ENCODE peak calls at places on chromosomes 11 and 22, in seven cellular contexts. E is endothelial cell of umbilical vein, Q is A673, L is right cardiac atrium, D is AG04450, G is fibroblast of lung, H is ovary. Y is an unnamed sample.

GRCh38 chr11:108854366-108854765 is 189.5 kb downstream of the DDX10 start:
- DNase-seq in E (peak; percentile 71), D (no peak), H (no peak), Q (no peak), G (no peak), L (no peak), Y (no peak)

GRCh38 chr22:25696763-25697710 is 45.0 kb upstream of the MYO18B start:
- DNase-seq in D (no peak), L (no peak), H (no peak), E (no peak), Q (no peak), G (no peak), Y (no peak)

GRCh38 chr11:60765355-60765754 is 8.7 kb downstream of the MS4A15 start:
- DNase-seq in E (no peak), L (no peak), G (no peak), H (no peak), Q (no peak), D (no peak), Y (no peak)

GRCh38 chr22:37020192-37020479 is 594 bp downstream of the MPST start:
- DNase-seq in G (peak; percentile 62), E (peak; percentile 47), L (no peak), Q (peak; percentile 63), H (no peak), D (no peak), Y (no peak)

GRCh38 chr22:49373801-49374226 is 453.9 kb downstream of the BRD1 start:
- DNase-seq in H (no peak), G (no peak), E (no peak), Q (no peak), L (no peak), D (no peak), Y (no peak)

GRCh38 chr11:113373306-113373705 is 14.3 kb upstream of the ANKK1 start:
- DNase-seq in D (no peak), E (no peak), Q (no peak), H (no peak), L (no peak), G (peak; percentile 32), Y (no peak)

GRCh38 chr11:35190804-35191348 is 51.9 kb downstream of the CD44 start:
- DNase-seq in Q (no peak), G (peak; percentile 94), D (peak; percentile 91), L (no peak), E (no peak), H (no peak), Y (no peak)

GRCh38 chr22:21451545-21452520 is 15.4 kb upstream of the TMEM191C start:
- DNase-seq in Q (no peak), L (no peak), G (no peak), H (peak; percentile 11), D (no peak), E (no peak), Y (peak; percentile 7)

GRCh38 chr11:22491826-22492225 is 133.8 kb downstream of the FANCF start:
- DNase-seq in G (no peak), E (no peak), H (no peak), L (no peak), D (no peak), Q (peak; percentile 88), Y (peak; percentile 19)

GRCh38 chr22:24200616-24201212 is 19.4 kb downstream of the SUSD2 start:
- DNase-seq in Q (no peak), L (no peak), G (peak; percentile 19), E (peak; percentile 74), D (no peak), H (no peak), Y (no peak)

GRCh38 chr11:12802418-12803085 is 128.3 kb downstream of the TEAD1 start:
- DNase-seq in L (peak; percentile 58), D (no peak), Q (no peak), H (peak; percentile 70), G (peak; percentile 67), E (peak; percentile 98), Y (peak; percentile 94)

GRCh38 chr11:122024278-122024677 is 91.7 kb downstream of the BLID start:
- DNase-seq in E (no peak), G (no peak), D (no peak), Q (peak; percentile 21), H (no peak), L (no peak), Y (no peak)
- H3K27ac ChIP-seq in E (no peak overlapping the region), G (no peak overlapping the region), D (no peak overlapping the region), Q (no peak overlapping the region), H (no peak overlapping the region), L (no peak overlapping the region), Y (no peak overlapping the region)

DNA sequence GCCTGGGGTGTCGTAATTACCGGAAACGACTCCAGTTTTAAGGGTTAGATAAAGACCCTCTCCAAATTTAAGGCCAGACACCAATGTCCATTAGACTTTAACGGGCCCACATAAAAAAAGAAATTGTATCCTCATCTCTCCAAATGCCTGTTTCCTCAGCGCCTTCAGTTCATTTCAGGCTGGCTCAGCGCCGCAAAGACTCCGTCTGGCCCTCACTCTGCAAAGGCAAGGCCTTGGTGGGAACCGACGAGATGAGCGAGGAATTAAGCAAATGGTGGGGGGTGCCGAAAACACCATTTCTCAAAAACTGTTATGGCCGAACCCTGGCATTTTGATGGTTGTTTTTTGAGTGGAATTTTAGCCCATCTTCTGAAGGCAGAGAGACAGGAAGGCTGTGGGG is 15.7 kb downstream of the MN1 start:
- DNase-seq in H (no peak), L (no peak), G (no peak), E (no peak), Q (no peak), D (no peak), Y (no peak)
- H3K4me3 ChIP-seq in H (no peak overlapping the region), L (no peak overlapping the region), G (no peak overlapping the region), E (no peak overlapping the region), Q (no peak overlapping the region), D (no peak overlapping the region), Y (no peak overlapping the region)

DNA sequence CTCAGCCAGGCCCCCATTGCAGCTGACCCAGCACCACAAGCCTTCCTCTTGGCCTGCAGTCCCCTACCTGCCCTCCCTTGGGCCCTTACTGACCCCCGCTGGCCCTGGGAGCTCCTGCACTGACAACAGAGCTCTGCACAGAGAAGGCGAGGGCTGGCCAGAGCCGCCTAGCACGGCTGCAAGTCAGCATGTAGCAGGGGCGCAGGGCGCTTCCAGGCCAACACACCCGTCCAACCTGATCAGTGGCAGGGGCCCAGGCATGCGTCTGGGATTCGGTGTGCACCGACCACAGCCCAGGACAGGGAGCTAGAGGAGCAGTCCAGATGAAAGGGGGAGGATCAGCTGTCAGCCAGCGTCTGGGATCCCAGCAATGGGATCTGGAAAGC is 7.6 kb downstream of the WNT7B start:
- DNase-seq in L (no peak), Q (no peak), D (no peak), G (no peak), E (no peak), H (no peak), Y (no peak)
- H3K27ac ChIP-seq in L (no peak overlapping the region), Q (no peak overlapping the region), D (peak overlapping the region; percentile 89), G (no peak overlapping the region), E (no peak overlapping the region), H (no peak overlapping the region), Y (no peak overlapping the region)

GRCh38 chr11:57358991-57359390 is 20.8 kb downstream of the P2RX3 start:
- DNase-seq in H (no peak), G (no peak), Q (no peak), L (no peak), D (no peak), E (no peak), Y (no peak)

GRCh38 chr11:57357827-57358226 is 19.7 kb downstream of the P2RX3 start:
- DNase-seq in G (peak; percentile 23), H (no peak), Q (no peak), L (no peak), E (no peak), D (no peak), Y (no peak)

GRCh38 chr11:57357310-57357709 is 19.2 kb downstream of the P2RX3 start:
- DNase-seq in D (no peak), L (no peak), G (no peak), E (no peak), H (no peak), Q (no peak), Y (no peak)

GRCh38 chr11:57359396-57359795 is 21.2 kb downstream of the P2RX3 start:
- DNase-seq in L (no peak), G (no peak), E (no peak), H (no peak), D (no peak), Q (no peak), Y (no peak)

DNA sequence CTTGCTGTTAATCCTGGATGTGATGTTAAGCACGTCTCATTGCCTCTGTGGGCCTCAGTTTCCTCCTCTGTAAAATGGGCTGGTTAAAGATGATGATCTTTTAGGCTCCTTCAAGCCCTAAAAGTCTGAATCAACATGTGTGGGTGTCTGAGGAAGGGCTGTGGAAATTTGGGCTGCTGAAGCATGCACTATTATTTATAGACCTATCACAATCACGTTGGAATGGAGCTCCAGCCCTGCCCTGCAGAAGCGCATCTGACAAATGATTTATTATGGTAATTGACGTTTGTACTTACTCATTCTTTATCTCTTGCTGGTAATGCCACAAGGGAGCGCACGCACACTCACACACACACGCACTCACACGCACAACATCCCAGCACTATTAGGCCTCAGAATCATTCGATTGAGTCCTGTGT is 20.4 kb downstream of the P2RX3 start:
- DNase-seq in Q (peak; percentile 47), H (no peak), G (no peak), E (no peak), L (no peak), D (no peak), Y (no peak)
- H3K4me3 ChIP-seq in Q (no peak overlapping the region), H (no peak overlapping the region), G (no peak overlapping the region), E (no peak overlapping the region), L (no peak overlapping the region), D (no peak overlapping the region), Y (no peak overlapping the region)

DNA sequence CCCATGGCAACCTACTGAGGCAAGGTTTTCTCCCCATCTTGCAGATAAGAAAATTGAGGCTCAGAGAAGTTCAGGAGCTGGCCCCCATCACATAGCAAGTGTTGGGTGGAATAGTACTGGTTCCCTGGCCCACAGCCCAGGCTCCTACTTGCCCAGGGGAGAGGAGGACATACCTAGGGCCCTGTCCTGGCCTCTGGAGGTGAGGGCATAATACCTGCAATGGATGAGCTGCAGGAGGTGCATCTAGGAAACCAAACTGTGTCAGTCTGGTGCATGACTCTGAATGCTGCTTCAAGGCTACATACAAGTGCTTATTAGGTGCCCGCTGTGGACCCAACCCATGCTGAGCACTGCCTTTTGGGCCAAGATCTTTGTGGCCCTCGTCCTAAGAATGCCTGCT is 40.0 kb upstream of the TPBGL start:
- DNase-seq in L (no peak), Q (no peak), G (no peak), D (no peak), E (no peak), H (no peak), Y (no peak)
- H3K27ac ChIP-seq in L (no peak overlapping the region), Q (no peak overlapping the region), G (no peak overlapping the region), D (no peak overlapping the region), E (no peak overlapping the region), H (no peak overlapping the region), Y (no peak overlapping the region)

GRCh38 chr11:126712017-126712625 is 288.4 kb downstream of the KIRREL3 start:
- DNase-seq in L (no peak), G (no peak), H (no peak), E (no peak), D (no peak), Q (no peak), Y (no peak)
- H3K4me3 ChIP-seq in L (no peak overlapping the region), G (no peak overlapping the region), H (no peak overlapping the region), E (no peak overlapping the region), D (no peak overlapping the region), Q (no peak overlapping the region), Y (no peak overlapping the region)

GRCh38 chr11:66115638-66116410 is 45.8 kb downstream of the PACS1 start:
- DNase-seq in H (no peak), D (no peak), Q (peak; percentile 65), G (no peak), L (no peak), E (peak; percentile 55), Y (no peak)
- H3K27ac ChIP-seq in H (no peak overlapping the region), D (no peak overlapping the region), Q (peak overlapping the region; percentile 72), G (no peak overlapping the region), L (no peak overlapping the region), E (no peak overlapping the region), Y (peak overlapping the region; percentile 42)

Y was measured in pancreas.